ENCODE peak calls at places on chromosome 11, in ten cellular contexts. One of them, this sample, is unnamed.

GRCh38 chr11:114135737-114136151 is 76.2 kb downstream of the ZBTB16 start:
- DNase-seq in amygdala: no peak
- DNase-seq in mucosa of descending colon: no peak
- DNase-seq in Peyer's patch: peak
- DNase-seq in kidney glomerular epithelial cell: no peak
- DNase-seq in GM23338: peak
- DNase-seq in C1 segment of cervical spinal cord: no peak
- DNase-seq in heart right ventricle: no peak
- DNase-seq in GDM1: peak
- DNase-seq in endothelial cell: no peak
- DNase-seq in this sample: no peak

GRCh38 chr11:9118277-9118676 is 26.9 kb upstream of the SCUBE2 start:
- DNase-seq in C1 segment of cervical spinal cord: no peak
- DNase-seq in amygdala: no peak
- DNase-seq in heart right ventricle: no peak
- DNase-seq in mucosa of descending colon: no peak
- DNase-seq in GM23338: no peak
- DNase-seq in endothelial cell: no peak
- DNase-seq in kidney glomerular epithelial cell: no peak
- DNase-seq in Peyer's patch: no peak
- DNase-seq in GDM1: no peak
- DNase-seq in this sample: no peak

GRCh38 chr11:86372586-86372985 is 2.1 kb upstream of the CCDC81 start:
- DNase-seq in amygdala: no peak
- DNase-seq in endothelial cell: no peak
- DNase-seq in Peyer's patch: no peak
- DNase-seq in GDM1: no peak
- DNase-seq in C1 segment of cervical spinal cord: no peak
- DNase-seq in heart right ventricle: no peak
- DNase-seq in mucosa of descending colon: no peak
- DNase-seq in GM23338: no peak
- DNase-seq in kidney glomerular epithelial cell: no peak
- DNase-seq in this sample: no peak

GRCh38 chr11:17579451-17579850 is 32.4 kb downstream of the OTOG start:
- DNase-seq in amygdala: no peak
- DNase-seq in heart right ventricle: no peak
- DNase-seq in GM23338: no peak
- DNase-seq in kidney glomerular epithelial cell: no peak
- DNase-seq in endothelial cell: no peak
- DNase-seq in C1 segment of cervical spinal cord: no peak
- DNase-seq in mucosa of descending colon: no peak
- DNase-seq in Peyer's patch: no peak
- DNase-seq in GDM1: no peak
- DNase-seq in this sample: no peak

GRCh38 chr11:31106326-31106725 is 263.2 kb downstream of the DCDC1 start:
- DNase-seq in GM23338: no peak
- DNase-seq in kidney glomerular epithelial cell: no peak
- DNase-seq in GDM1: no peak
- DNase-seq in amygdala: no peak
- DNase-seq in endothelial cell: no peak
- DNase-seq in C1 segment of cervical spinal cord: no peak
- DNase-seq in heart right ventricle: no peak
- DNase-seq in Peyer's patch: no peak
- DNase-seq in mucosa of descending colon: no peak
- DNase-seq in this sample: no peak

GRCh38 chr11:77424639-77425038 is 49.3 kb downstream of the PAK1 start:
- DNase-seq in heart right ventricle: no peak
- DNase-seq in mucosa of descending colon: no peak
- DNase-seq in C1 segment of cervical spinal cord: no peak
- DNase-seq in kidney glomerular epithelial cell: no peak
- DNase-seq in Peyer's patch: no peak
- DNase-seq in endothelial cell: no peak
- DNase-seq in GDM1: no peak
- DNase-seq in amygdala: no peak
- DNase-seq in GM23338: no peak
- DNase-seq in this sample: no peak

GRCh38 chr11:44788536-44789227 is 61.9 kb downstream of the TSPAN18 start:
- DNase-seq in GDM1: no peak
- DNase-seq in mucosa of descending colon: no peak
- DNase-seq in amygdala: no peak
- DNase-seq in C1 segment of cervical spinal cord: no peak
- DNase-seq in kidney glomerular epithelial cell: no peak
- DNase-seq in Peyer's patch: no peak
- DNase-seq in GM23338: no peak
- DNase-seq in endothelial cell: peak
- DNase-seq in heart right ventricle: no peak
- DNase-seq in this sample: no peak

GRCh38 chr11:31804439-31805036 is 6.6 kb downstream of the PAX6 start:
- DNase-seq in GDM1: no peak
- DNase-seq in mucosa of descending colon: no peak
- DNase-seq in kidney glomerular epithelial cell: no peak
- DNase-seq in heart right ventricle: no peak
- DNase-seq in C1 segment of cervical spinal cord: no peak
- DNase-seq in GM23338: peak
- DNase-seq in endothelial cell: no peak
- DNase-seq in amygdala: peak
- DNase-seq in Peyer's patch: no peak
- DNase-seq in this sample: no peak

GRCh38 chr11:19027829-19028595 is 32.5 kb downstream of the MRGPRX2 start:
- DNase-seq in C1 segment of cervical spinal cord: no peak
- DNase-seq in GM23338: no peak
- DNase-seq in kidney glomerular epithelial cell: peak
- DNase-seq in amygdala: no peak
- DNase-seq in GDM1: no peak
- DNase-seq in heart right ventricle: no peak
- DNase-seq in Peyer's patch: no peak
- DNase-seq in mucosa of descending colon: no peak
- DNase-seq in endothelial cell: no peak
- DNase-seq in this sample: no peak

GRCh38 chr11:10497371-10498021 is 42.4 kb downstream of the AMPD3 start:
- DNase-seq in C1 segment of cervical spinal cord: no peak
- DNase-seq in kidney glomerular epithelial cell: no peak
- DNase-seq in Peyer's patch: no peak
- DNase-seq in GDM1: no peak
- DNase-seq in amygdala: no peak
- DNase-seq in heart right ventricle: no peak
- DNase-seq in GM23338: no peak
- DNase-seq in mucosa of descending colon: no peak
- DNase-seq in endothelial cell: no peak
- DNase-seq in this sample: no peak

GRCh38 chr11:69249641-69250502 is 44.1 kb upstream of the MYEOV start:
- DNase-seq in kidney glomerular epithelial cell: no peak
- DNase-seq in heart right ventricle: no peak
- DNase-seq in endothelial cell: no peak
- DNase-seq in C1 segment of cervical spinal cord: no peak
- DNase-seq in amygdala: no peak
- DNase-seq in GDM1: no peak
- DNase-seq in Peyer's patch: peak
- DNase-seq in GM23338: peak
- DNase-seq in mucosa of descending colon: no peak
- DNase-seq in this sample: peak

GRCh38 chr11:112004389-112004788 is 20.8 kb upstream of the DLAT start:
- DNase-seq in amygdala: no peak
- DNase-seq in C1 segment of cervical spinal cord: no peak
- DNase-seq in Peyer's patch: peak
- DNase-seq in endothelial cell: peak
- DNase-seq in GM23338: peak
- DNase-seq in heart right ventricle: no peak
- DNase-seq in kidney glomerular epithelial cell: no peak
- DNase-seq in GDM1: no peak
- DNase-seq in mucosa of descending colon: no peak
- DNase-seq in this sample: no peak

GRCh38 chr11:117090111-117090706 is 8.0 kb downstream of the SIK3 start:
- DNase-seq in GM23338: no peak
- DNase-seq in amygdala: no peak
- DNase-seq in C1 segment of cervical spinal cord: no peak
- DNase-seq in GDM1: no peak
- DNase-seq in heart right ventricle: no peak
- DNase-seq in kidney glomerular epithelial cell: no peak
- DNase-seq in endothelial cell: no peak
- DNase-seq in mucosa of descending colon: no peak
- DNase-seq in Peyer's patch: no peak
- DNase-seq in this sample: no peak